ENCODE peak calls at places on chromosomes 12 and 14, in eight cellular contexts. One of them, this sample, is unnamed.

GRCh38 chr14:84937449-84937848 is 592.5 kb upstream of the FLRT2 start:
- DNase-seq in anterior cingulate cortex: no peak
- DNase-seq in astrocyte: no peak
- DNase-seq in stimulated activated naive CD4-positive, alpha-beta T cell: no peak
- DNase-seq in nephron progenitor cell: no peak
- DNase-seq in ecto neural progenitor cell: no peak
- DNase-seq in hypothalamus: no peak
- DNase-seq in HFFc6: no peak
- DNase-seq in this sample: no peak

GRCh38 chr12:122467983-122468382 is 32.7 kb downstream of the ZCCHC8 start:
- DNase-seq in anterior cingulate cortex: no peak
- DNase-seq in astrocyte: no peak
- DNase-seq in stimulated activated naive CD4-positive, alpha-beta T cell: no peak
- DNase-seq in nephron progenitor cell: no peak
- DNase-seq in ecto neural progenitor cell: no peak
- DNase-seq in hypothalamus: no peak
- DNase-seq in HFFc6: no peak
- DNase-seq in this sample: no peak

GRCh38 chr12:47988073-47989022 is 15.9 kb downstream of the COL2A1 start:
- DNase-seq in anterior cingulate cortex: no peak
- DNase-seq in astrocyte: peak; percentile 22
- DNase-seq in stimulated activated naive CD4-positive, alpha-beta T cell: no peak
- DNase-seq in nephron progenitor cell: peak; percentile 77
- DNase-seq in ecto neural progenitor cell: peak; percentile 83
- DNase-seq in hypothalamus: peak; percentile 10
- DNase-seq in HFFc6: no peak
- DNase-seq in this sample: no peak

GRCh38 chr12:10559241-10559640 is 53.6 kb downstream of the EIF2S3B start:
- DNase-seq in anterior cingulate cortex: no peak
- DNase-seq in astrocyte: no peak
- DNase-seq in stimulated activated naive CD4-positive, alpha-beta T cell: no peak
- DNase-seq in nephron progenitor cell: no peak
- DNase-seq in ecto neural progenitor cell: no peak
- DNase-seq in hypothalamus: no peak
- DNase-seq in HFFc6: no peak
- DNase-seq in this sample: no peak

GRCh38 chr12:132466241-132467188 is 23.4 kb upstream of the FBRSL1 start:
- DNase-seq in anterior cingulate cortex: no peak
- DNase-seq in astrocyte: no peak
- DNase-seq in stimulated activated naive CD4-positive, alpha-beta T cell: no peak
- DNase-seq in nephron progenitor cell: no peak
- DNase-seq in ecto neural progenitor cell: no peak
- DNase-seq in hypothalamus: no peak
- DNase-seq in HFFc6: no peak
- DNase-seq in this sample: no peak

GRCh38 chr12:124927325-124928094 is 13.1 kb upstream of the UBC start:
- DNase-seq in anterior cingulate cortex: no peak
- DNase-seq in astrocyte: peak; percentile 57
- DNase-seq in stimulated activated naive CD4-positive, alpha-beta T cell: no peak
- DNase-seq in nephron progenitor cell: peak; percentile 96
- DNase-seq in ecto neural progenitor cell: peak; percentile 100
- DNase-seq in hypothalamus: no peak
- DNase-seq in HFFc6: peak; percentile 76
- DNase-seq in this sample: peak; percentile 75

GRCh38 chr12:107903377-107904061 is 129.0 kb downstream of the ASCL4 start:
- DNase-seq in anterior cingulate cortex: no peak
- DNase-seq in astrocyte: no peak
- DNase-seq in stimulated activated naive CD4-positive, alpha-beta T cell: no peak
- DNase-seq in nephron progenitor cell: peak; percentile 82
- DNase-seq in ecto neural progenitor cell: peak; percentile 92
- DNase-seq in hypothalamus: peak; percentile 30
- DNase-seq in HFFc6: no peak
- DNase-seq in this sample: no peak

GRCh38 chr12:66708704-66709443 is 30.0 kb upstream of the GRIP1 start:
- DNase-seq in anterior cingulate cortex: no peak
- DNase-seq in astrocyte: no peak
- DNase-seq in stimulated activated naive CD4-positive, alpha-beta T cell: no peak
- DNase-seq in nephron progenitor cell: no peak
- DNase-seq in ecto neural progenitor cell: no peak
- DNase-seq in hypothalamus: no peak
- DNase-seq in HFFc6: no peak
- DNase-seq in this sample: no peak

GRCh38 chr12:49684310-49684854 is 22.8 kb downstream of the FMNL3 start:
- DNase-seq in anterior cingulate cortex: no peak
- DNase-seq in astrocyte: no peak
- DNase-seq in stimulated activated naive CD4-positive, alpha-beta T cell: no peak
- DNase-seq in nephron progenitor cell: no peak
- DNase-seq in ecto neural progenitor cell: no peak
- DNase-seq in hypothalamus: no peak
- DNase-seq in HFFc6: no peak
- DNase-seq in this sample: no peak

GRCh38 chr14:63897706-63898105 is 44.9 kb downstream of the SYNE2 start:
- DNase-seq in anterior cingulate cortex: no peak
- DNase-seq in astrocyte: peak; percentile 87
- DNase-seq in stimulated activated naive CD4-positive, alpha-beta T cell: no peak
- DNase-seq in nephron progenitor cell: no peak
- DNase-seq in ecto neural progenitor cell: no peak
- DNase-seq in hypothalamus: no peak
- DNase-seq in HFFc6: peak; percentile 8
- DNase-seq in this sample: no peak

GRCh38 chr12:6461401-6462233 is 8.9 kb downstream of the VAMP1 start:
- DNase-seq in anterior cingulate cortex: no peak
- DNase-seq in astrocyte: no peak
- DNase-seq in stimulated activated naive CD4-positive, alpha-beta T cell: peak; percentile 71
- DNase-seq in nephron progenitor cell: no peak
- DNase-seq in ecto neural progenitor cell: no peak
- DNase-seq in hypothalamus: peak; percentile 42
- DNase-seq in HFFc6: no peak
- DNase-seq in this sample: no peak

GRCh38 chr12:7265251-7265650 is 38.6 kb upstream of the ACSM4 start:
- DNase-seq in anterior cingulate cortex: no peak
- DNase-seq in astrocyte: no peak
- DNase-seq in stimulated activated naive CD4-positive, alpha-beta T cell: no peak
- DNase-seq in nephron progenitor cell: no peak
- DNase-seq in ecto neural progenitor cell: no peak
- DNase-seq in hypothalamus: no peak
- DNase-seq in HFFc6: no peak
- DNase-seq in this sample: no peak

GRCh38 chr14:85233756-85234545 is 296.0 kb upstream of the FLRT2 start:
- DNase-seq in anterior cingulate cortex: no peak
- DNase-seq in astrocyte: peak; percentile 77
- DNase-seq in stimulated activated naive CD4-positive, alpha-beta T cell: no peak
- DNase-seq in nephron progenitor cell: no peak
- DNase-seq in ecto neural progenitor cell: no peak
- DNase-seq in hypothalamus: no peak
- DNase-seq in HFFc6: peak; percentile 90
- DNase-seq in this sample: peak; percentile 10

This sample was measured in fibroblast of the conjunctiva.